ENCODE peak calls at places on chromosome 5, in eight cellular contexts. One of them, this sample, is unnamed.

GRCh38 chr5:95891499-95891898 is 69.0 kb upstream of the GLRX start:
- DNase-seq in right atrium auricular region: no peak
- DNase-seq in brain microvascular endothelial cell: no peak
- DNase-seq in neural crest cell: no peak
- DNase-seq in NCI-H1092 treated with DMSO at 0.1 percent for 48 hours: no peak
- DNase-seq in H9: no peak
- DNase-seq in nephron progenitor cell: no peak
- DNase-seq in kidney glomerular epithelial cell: no peak
- DNase-seq in this sample: no peak

GRCh38 chr5:167970002-167970401 is 321.4 kb upstream of the WWC1 start:
- DNase-seq in right atrium auricular region: no peak
- DNase-seq in brain microvascular endothelial cell: no peak
- DNase-seq in neural crest cell: no peak
- DNase-seq in NCI-H1092 treated with DMSO at 0.1 percent for 48 hours: no peak
- DNase-seq in H9: no peak
- DNase-seq in nephron progenitor cell: no peak
- DNase-seq in kidney glomerular epithelial cell: no peak
- DNase-seq in this sample: no peak

GRCh38 chr5:102856374-102856748 is 101.3 kb downstream of the PAM start:
- DNase-seq in right atrium auricular region: no peak
- DNase-seq in brain microvascular endothelial cell: peak; percentile 9
- DNase-seq in neural crest cell: no peak
- DNase-seq in NCI-H1092 treated with DMSO at 0.1 percent for 48 hours: no peak
- DNase-seq in H9: no peak
- DNase-seq in nephron progenitor cell: no peak
- DNase-seq in kidney glomerular epithelial cell: peak; percentile 57
- DNase-seq in this sample: no peak

GRCh38 chr5:142816577-142816976 is 46.4 kb downstream of the ARHGAP26 start:
- DNase-seq in right atrium auricular region: no peak
- DNase-seq in brain microvascular endothelial cell: peak; percentile 64
- DNase-seq in neural crest cell: no peak
- DNase-seq in NCI-H1092 treated with DMSO at 0.1 percent for 48 hours: no peak
- DNase-seq in H9: no peak
- DNase-seq in nephron progenitor cell: no peak
- DNase-seq in kidney glomerular epithelial cell: no peak
- DNase-seq in this sample: no peak

GRCh38 chr5:125112196-125112595 is 365.8 kb upstream of the ZNF608 start:
- DNase-seq in right atrium auricular region: no peak
- DNase-seq in brain microvascular endothelial cell: no peak
- DNase-seq in neural crest cell: no peak
- DNase-seq in NCI-H1092 treated with DMSO at 0.1 percent for 48 hours: no peak
- DNase-seq in H9: no peak
- DNase-seq in nephron progenitor cell: no peak
- DNase-seq in kidney glomerular epithelial cell: no peak
- DNase-seq in this sample: no peak

GRCh38 chr5:108459661-108460170 is 77.8 kb upstream of the FBXL17 start:
- DNase-seq in right atrium auricular region: no peak
- DNase-seq in brain microvascular endothelial cell: no peak
- DNase-seq in neural crest cell: no peak
- DNase-seq in NCI-H1092 treated with DMSO at 0.1 percent for 48 hours: no peak
- DNase-seq in H9: no peak
- DNase-seq in nephron progenitor cell: no peak
- DNase-seq in kidney glomerular epithelial cell: no peak
- DNase-seq in this sample: no peak

GRCh38 chr5:180120221-180121101 is 48.9 kb upstream of the RNF130 start:
- DNase-seq in right atrium auricular region: no peak
- DNase-seq in brain microvascular endothelial cell: no peak
- DNase-seq in neural crest cell: no peak
- DNase-seq in NCI-H1092 treated with DMSO at 0.1 percent for 48 hours: no peak
- DNase-seq in H9: peak; percentile 24
- DNase-seq in nephron progenitor cell: no peak
- DNase-seq in kidney glomerular epithelial cell: no peak
- DNase-seq in this sample: no peak

GRCh38 chr5:57338068-57338848 is 144.4 kb downstream of the ACTBL2 start:
- DNase-seq in right atrium auricular region: no peak
- DNase-seq in brain microvascular endothelial cell: no peak
- DNase-seq in neural crest cell: no peak
- DNase-seq in NCI-H1092 treated with DMSO at 0.1 percent for 48 hours: no peak
- DNase-seq in H9: peak; percentile 49
- DNase-seq in nephron progenitor cell: peak; percentile 6
- DNase-seq in kidney glomerular epithelial cell: no peak
- DNase-seq in this sample: no peak

GRCh38 chr5:36998578-36998977 is 122.0 kb downstream of the NIPBL start:
- DNase-seq in right atrium auricular region: no peak
- DNase-seq in brain microvascular endothelial cell: no peak
- DNase-seq in neural crest cell: no peak
- DNase-seq in NCI-H1092 treated with DMSO at 0.1 percent for 48 hours: no peak
- DNase-seq in H9: no peak
- DNase-seq in nephron progenitor cell: no peak
- DNase-seq in kidney glomerular epithelial cell: no peak
- DNase-seq in this sample: no peak

GRCh38 chr5:169861934-169862333 is 118.4 kb downstream of the INSYN2B start:
- DNase-seq in right atrium auricular region: no peak
- DNase-seq in brain microvascular endothelial cell: peak; percentile 81
- DNase-seq in neural crest cell: no peak
- DNase-seq in NCI-H1092 treated with DMSO at 0.1 percent for 48 hours: no peak
- DNase-seq in H9: no peak
- DNase-seq in nephron progenitor cell: no peak
- DNase-seq in kidney glomerular epithelial cell: no peak
- DNase-seq in this sample: no peak

GRCh38 chr5:50343715-50344114 is 97.4 kb downstream of the EMB start:
- DNase-seq in right atrium auricular region: no peak
- DNase-seq in brain microvascular endothelial cell: no peak
- DNase-seq in neural crest cell: no peak
- DNase-seq in NCI-H1092 treated with DMSO at 0.1 percent for 48 hours: no peak
- DNase-seq in H9: no peak
- DNase-seq in nephron progenitor cell: no peak
- DNase-seq in kidney glomerular epithelial cell: no peak
- DNase-seq in this sample: no peak

GRCh38 chr5:59768204-59769040 is 125.1 kb downstream of the PDE4D start:
- DNase-seq in right atrium auricular region: peak; percentile 64
- DNase-seq in brain microvascular endothelial cell: peak; percentile 83
- DNase-seq in neural crest cell: peak; percentile 41
- DNase-seq in NCI-H1092 treated with DMSO at 0.1 percent for 48 hours: peak; percentile 38
- DNase-seq in H9: peak; percentile 69
- DNase-seq in nephron progenitor cell: peak; percentile 54
- DNase-seq in kidney glomerular epithelial cell: peak; percentile 37
- DNase-seq in this sample: peak; percentile 51

This sample was measured in NCI-H1930.